ENCODE peak calls at places on chromosomes 1 and 21, in six cellular contexts. N, W, U, C, D and Z are unnamed samples.

GRCh38 chr1:183180634-183181056 is 5.4 kb upstream of the LAMC2 start:
- DNase-seq in N (peak; percentile 36), U (no peak), C (peak; percentile 83), W (peak; percentile 29), D (no peak), Z (peak; percentile 83)

GRCh38 chr1:213067366-213067765 is 16.3 kb downstream of the RPS6KC1 start:
- DNase-seq in U (no peak), C (no peak), W (no peak), D (no peak), N (no peak), Z (no peak)

GRCh38 chr1:210692796-210693195 is 364.1 kb downstream of the HHAT start:
- DNase-seq in C (no peak), U (no peak), D (no peak), W (no peak), N (no peak), Z (no peak)

GRCh38 chr1:91400133-91400725 is 4.4 kb downstream of the HFM1 start:
- DNase-seq in U (no peak), N (no peak), D (no peak), C (no peak), W (no peak), Z (no peak)

GRCh38 chr21:31606081-31606874 is 53.2 kb upstream of the SOD1 start:
- DNase-seq in U (no peak), D (no peak), W (no peak), C (no peak), N (no peak), Z (no peak)

GRCh38 chr1:16205891-16206546 is 6.4 kb downstream of the ARHGEF19 start:
- DNase-seq in W (no peak), N (peak; percentile 43), U (peak; percentile 81), C (no peak), D (no peak), Z (peak; percentile 65)

GRCh38 chr1:13585599-13585965 is 1.9 kb downstream of the PDPN start:
- DNase-seq in U (no peak), W (no peak), C (no peak), D (no peak), N (no peak), Z (peak; percentile 38)

GRCh38 chr1:40032240-40032891 is 8.2 kb upstream of the CAP1 start:
- DNase-seq in D (no peak), U (no peak), C (peak; percentile 76), N (peak; percentile 74), W (no peak), Z (peak; percentile 62)

GRCh38 chr1:67094191-67094590 is 40.2 kb upstream of the SLC35D1 start:
- DNase-seq in D (no peak), C (no peak), N (no peak), W (no peak), U (no peak), Z (no peak)

GRCh38 chr1:108803548-108803947 is 53.3 kb downstream of the AKNAD1 start:
- DNase-seq in C (no peak), D (no peak), W (no peak), N (no peak), U (no peak), Z (no peak)

GRCh38 chr1:37239225-37239740 is 205.0 kb upstream of the GRIK3 start:
- DNase-seq in W (no peak), U (no peak), C (no peak), N (no peak), D (no peak), Z (no peak)

GRCh38 chr1:69700770-69701169 is 133.0 kb downstream of the LRRC7 start:
- DNase-seq in N (no peak), C (peak; percentile 1), U (no peak), W (no peak), D (no peak), Z (no peak)

GRCh38 chr21:43721225-43721605 is 2.3 kb downstream of the PDXK start:
- DNase-seq in D (no peak), W (no peak), C (no peak), U (no peak), N (no peak), Z (no peak)

GRCh38 chr1:204104331-204105222 is 31.7 kb downstream of the SOX13 start:
- DNase-seq in W (peak; percentile 54), U (no peak), C (no peak), D (no peak), N (peak; percentile 81), Z (no peak)

GRCh38 chr1:109630081-109630880 is 10.6 kb downstream of the AMPD2 start:
- DNase-seq in W (no peak), C (no peak), D (no peak), U (peak; percentile 39), N (peak; percentile 21), Z (no peak)

GRCh38 chr1:155389831-155390230 is 69.1 kb downstream of the RUSC1 start:
- DNase-seq in D (no peak), C (peak; percentile 81), U (no peak), N (no peak), W (no peak), Z (no peak)

GRCh38 chr21:29718081-29718815 is 221.5 kb downstream of the GRIK1 start:
- DNase-seq in U (no peak), N (no peak), C (peak; percentile 34), D (no peak), W (no peak), Z (no peak)

GRCh38 chr21:39103689-39104088 is 79.6 kb downstream of the PSMG1 start:
- DNase-seq in N (no peak), U (no peak), C (peak; percentile 67), W (no peak), D (no peak), Z (no peak)

GRCh38 chr1:94919241-94920030 is 7.5 kb downstream of the CNN3 start:
- DNase-seq in C (no peak), U (no peak), W (no peak), N (peak; percentile 59), D (no peak), Z (no peak)

GRCh38 chr1:158117854-158118691 is 62.6 kb upstream of the CD1D start:
- DNase-seq in N (peak; percentile 53), C (peak; percentile 34), W (peak; percentile 42), U (peak; percentile 53), D (no peak), Z (peak; percentile 81)

GRCh38 chr1:8412183-8412831 is 94.4 kb downstream of the SLC45A1 start:
- DNase-seq in D (no peak), W (no peak), C (peak; percentile 91), N (no peak), U (no peak), Z (no peak)

DNA sequence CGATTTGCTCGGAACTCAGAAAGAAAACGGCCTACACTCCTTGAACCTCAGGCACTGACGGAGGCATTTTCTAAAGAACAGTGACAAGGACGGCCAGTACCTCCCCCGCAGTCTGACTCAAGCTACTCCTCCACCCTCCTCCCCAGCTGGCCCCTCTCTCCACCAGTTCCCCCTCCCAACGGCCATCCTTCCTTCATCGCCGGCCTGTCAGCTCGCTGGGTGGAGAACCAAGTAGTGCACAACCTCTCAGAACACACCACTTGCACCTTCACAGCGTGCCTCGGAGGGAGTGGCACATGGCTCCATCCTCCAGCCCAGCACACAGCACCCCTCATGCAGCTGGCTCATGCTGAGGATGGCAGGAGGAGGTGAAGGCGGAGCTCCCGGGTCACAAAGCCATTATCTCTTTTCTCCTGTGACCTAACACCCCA is 58.8 kb downstream of the TOR1AIP2 start:
- DNase-seq in C (peak; percentile 30), N (no peak), D (no peak), W (peak; percentile 31), U (peak; percentile 48), Z (no peak)
- H3K4me1 ChIP-seq in C (peaks cover 22% of the 10 kb centered on the region), N (no peaks in the 10 kb centered on the region), D (peaks cover 22% of the 10 kb centered on the region), W (peaks cover 21% of the 10 kb centered on the region), U (peaks cover 14% of the 10 kb centered on the region), Z (no peaks in the 10 kb centered on the region)

GRCh38 chr1:14999441-14999840 is 154.1 kb upstream of the TMEM51 start:
- DNase-seq in N (no peak), U (no peak), D (no peak), W (no peak), C (no peak), Z (no peak)
- H3K27ac ChIP-seq in N (no peak overlapping the region), U (no peak overlapping the region), D (no peak overlapping the region), W (no peak overlapping the region), C (no peak overlapping the region), Z (no peak overlapping the region)

GRCh38 chr21:41228492-41228891 is 60.5 kb downstream of the BACE2 start:
- DNase-seq in U (no peak), N (no peak), W (no peak), D (no peak), C (no peak), Z (no peak)

GRCh38 chr21:41227357-41228005 is 59.5 kb downstream of the BACE2 start:
- DNase-seq in D (no peak), U (no peak), N (no peak), C (no peak), W (no peak), Z (no peak)

GRCh38 chr21:41228006-41228370 is 60.0 kb downstream of the BACE2 start:
- DNase-seq in C (peak; percentile 53), N (peak; percentile 63), U (no peak), W (no peak), D (no peak), Z (no peak)

GRCh38 chr21:41229527-41230248 is 61.7 kb downstream of the BACE2 start:
- DNase-seq in U (no peak), C (no peak), N (no peak), W (no peak), D (no peak), Z (no peak)

DNA sequence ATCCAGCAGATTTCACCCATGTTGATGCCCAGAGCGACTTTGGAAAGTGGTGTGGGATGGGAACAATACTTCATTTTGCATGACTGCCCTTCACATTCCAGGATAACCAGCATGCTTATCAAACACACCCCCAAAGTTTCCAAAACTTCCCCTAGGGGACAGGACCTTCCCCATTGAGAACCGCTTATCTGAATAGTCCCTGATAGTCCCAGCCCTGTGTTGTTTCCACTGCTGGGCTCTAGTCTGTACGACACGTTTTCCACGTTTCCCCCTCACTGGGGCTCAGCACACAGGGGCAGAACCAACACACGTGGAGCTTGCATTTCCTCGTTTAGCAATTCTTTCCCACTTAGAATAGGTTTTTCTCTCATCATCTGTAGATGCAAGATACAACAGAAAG is 61.0 kb downstream of the BACE2 start:
- DNase-seq in U (no peak), D (no peak), W (no peak), C (no peak), N (no peak), Z (no peak)
- H3K27me3 ChIP-seq in U (no peaks in the 10 kb centered on the region), D (no peaks in the 10 kb centered on the region), W (no peaks in the 10 kb centered on the region), C (no peaks in the 10 kb centered on the region), N (no peaks in the 10 kb centered on the region), Z (no peaks in the 10 kb centered on the region)

GRCh38 chr1:234544094-234544579 is 65.2 kb upstream of the TARBP1 start:
- DNase-seq in U (peak; percentile 79), D (no peak), W (peak; percentile 49), C (peak; percentile 98), N (peak; percentile 79), Z (peak; percentile 80)
- H3K4me1 ChIP-seq in U (peaks cover 25% of the 10 kb centered on the region), D (peaks cover 31% of the 10 kb centered on the region), W (peaks cover 47% of the 10 kb centered on the region), C (peaks cover 19% of the 10 kb centered on the region), N (peaks cover 8% of the 10 kb centered on the region), Z (no peaks in the 10 kb centered on the region)